ENCODE peak calls at places on chromosomes 5 and 9, in six cellular contexts. One of them, this sample, is unnamed.

GRCh38 chr5:79613571-79613970 is 1.3 kb downstream of the TENT2 start:
- DNase-seq in upper lobe of right lung: no peak
- DNase-seq in AML-193: no peak
- DNase-seq in EL: no peak
- DNase-seq in activated CD8-positive, alpha-beta T cell treated with anti-CD3 and anti-CD28 coated beads for 36 hours: no peak
- DNase-seq in CD8-positive, alpha-beta memory T cell: no peak
- DNase-seq in this sample: no peak

GRCh38 chr9:131545003-131545785 is at the start of gene PRRT1B:
- DNase-seq in upper lobe of right lung: peak; percentile 94
- DNase-seq in AML-193: no peak
- DNase-seq in EL: no peak
- DNase-seq in activated CD8-positive, alpha-beta T cell treated with anti-CD3 and anti-CD28 coated beads for 36 hours: no peak
- DNase-seq in CD8-positive, alpha-beta memory T cell: no peak
- DNase-seq in this sample: no peak

GRCh38 chr9:87337335-87338074 is 160.2 kb upstream of the DAPK1 start:
- DNase-seq in upper lobe of right lung: no peak
- DNase-seq in AML-193: no peak
- DNase-seq in EL: peak; percentile 33
- DNase-seq in activated CD8-positive, alpha-beta T cell treated with anti-CD3 and anti-CD28 coated beads for 36 hours: no peak
- DNase-seq in CD8-positive, alpha-beta memory T cell: no peak
- DNase-seq in this sample: no peak

GRCh38 chr5:77644443-77645157 is 6.1 kb upstream of the OTP start:
- DNase-seq in upper lobe of right lung: no peak
- DNase-seq in AML-193: no peak
- DNase-seq in EL: no peak
- DNase-seq in activated CD8-positive, alpha-beta T cell treated with anti-CD3 and anti-CD28 coated beads for 36 hours: no peak
- DNase-seq in CD8-positive, alpha-beta memory T cell: no peak
- DNase-seq in this sample: no peak

GRCh38 chr5:29672678-29673077 is 1520.8 kb upstream of the CDH6 start:
- DNase-seq in upper lobe of right lung: no peak
- DNase-seq in AML-193: no peak
- DNase-seq in EL: no peak
- DNase-seq in activated CD8-positive, alpha-beta T cell treated with anti-CD3 and anti-CD28 coated beads for 36 hours: no peak
- DNase-seq in CD8-positive, alpha-beta memory T cell: no peak
- DNase-seq in this sample: no peak

GRCh38 chr9:69180670-69181069 is 6.6 kb downstream of the TJP2 start:
- DNase-seq in upper lobe of right lung: no peak
- DNase-seq in AML-193: no peak
- DNase-seq in EL: peak; percentile 98
- DNase-seq in activated CD8-positive, alpha-beta T cell treated with anti-CD3 and anti-CD28 coated beads for 36 hours: peak; percentile 68
- DNase-seq in CD8-positive, alpha-beta memory T cell: peak; percentile 5
- DNase-seq in this sample: no peak

GRCh38 chr5:68932830-68933434 is 160.9 kb upstream of the SLC30A5 start:
- DNase-seq in upper lobe of right lung: no peak
- DNase-seq in AML-193: no peak
- DNase-seq in EL: peak; percentile 9
- DNase-seq in activated CD8-positive, alpha-beta T cell treated with anti-CD3 and anti-CD28 coated beads for 36 hours: peak; percentile 42
- DNase-seq in CD8-positive, alpha-beta memory T cell: no peak
- DNase-seq in this sample: no peak

GRCh38 chr5:67051164-67051563 is 145.4 kb downstream of the CD180 start:
- DNase-seq in upper lobe of right lung: no peak
- DNase-seq in AML-193: no peak
- DNase-seq in EL: no peak
- DNase-seq in activated CD8-positive, alpha-beta T cell treated with anti-CD3 and anti-CD28 coated beads for 36 hours: no peak
- DNase-seq in CD8-positive, alpha-beta memory T cell: no peak
- DNase-seq in this sample: no peak

GRCh38 chr9:105191508-105192118 is 52.8 kb upstream of the SLC44A1 start:
- DNase-seq in upper lobe of right lung: no peak
- DNase-seq in AML-193: peak; percentile 97
- DNase-seq in EL: no peak
- DNase-seq in activated CD8-positive, alpha-beta T cell treated with anti-CD3 and anti-CD28 coated beads for 36 hours: no peak
- DNase-seq in CD8-positive, alpha-beta memory T cell: no peak
- DNase-seq in this sample: no peak

GRCh38 chr5:16492398-16493175 is 27.0 kb upstream of the ZNF622 start:
- DNase-seq in upper lobe of right lung: no peak
- DNase-seq in AML-193: no peak
- DNase-seq in EL: peak; percentile 39
- DNase-seq in activated CD8-positive, alpha-beta T cell treated with anti-CD3 and anti-CD28 coated beads for 36 hours: peak; percentile 12
- DNase-seq in CD8-positive, alpha-beta memory T cell: no peak
- DNase-seq in this sample: no peak